ENCODE peak calls at places on chromosomes 13 and 19, in five cellular contexts. Q is GM12878, K is K562, X is GM23338, R is HepG2. E is an unnamed sample.

GRCh38 chr19:2546128-2547032 is 70.5 kb downstream of the GADD45B start:
- DNase-seq in Q (no peak), K (peak; percentile 33), X (peak; percentile 81), R (peak; percentile 88), E (no peak)

GRCh38 chr13:92197669-92198068 is 799.2 kb downstream of the GPC5 start:
- DNase-seq in Q (no peak), R (no peak), K (no peak), X (no peak), E (no peak)

GRCh38 chr13:75357576-75358295 is 124.2 kb downstream of the TBC1D4 start:
- DNase-seq in X (peak; percentile 83), K (peak; percentile 55), Q (no peak), R (peak; percentile 69), E (peak; percentile 69)

GRCh38 chr13:50131998-50132936 is 117.0 kb downstream of the KCNRG start:
- DNase-seq in Q (no peak), R (no peak), X (peak; percentile 78), K (no peak), E (no peak)

GRCh38 chr19:37304190-37304883 is 66.6 kb upstream of the ZNF527 start:
- DNase-seq in K (peak; percentile 21), R (no peak), X (no peak), Q (no peak), E (no peak)

GRCh38 chr13:99894105-99894504 is 77.5 kb downstream of the ZIC5 start:
- DNase-seq in K (no peak), R (no peak), Q (no peak), X (no peak), E (no peak)

GRCh38 chr13:42110410-42111155 is 62.1 kb downstream of the DGKH start:
- DNase-seq in X (peak; percentile 62), Q (peak; percentile 68), K (peak; percentile 24), R (peak; percentile 54), E (peak; percentile 63)

GRCh38 chr13:72437458-72437857 is 290.0 kb downstream of the MZT1 start:
- DNase-seq in X (no peak), R (no peak), Q (no peak), K (no peak), E (no peak)

GRCh38 chr13:98419786-98420559 is 156.9 kb downstream of the STK24 start:
- DNase-seq in K (no peak), R (no peak), X (no peak), Q (no peak), E (no peak)

GRCh38 chr13:33205804-33206221 is 79.7 kb downstream of the STARD13 start:
- DNase-seq in Q (no peak), X (peak; percentile 32), K (no peak), R (no peak), E (no peak)

GRCh38 chr19:34985249-34986022 is 14.7 kb upstream of the GRAMD1A start:
- DNase-seq in X (peak; percentile 74), K (no peak), R (no peak), Q (no peak), E (no peak)

GRCh38 chr19:33296473-33297060 is 5.8 kb downstream of the CEBPA start:
- DNase-seq in K (no peak), Q (no peak), X (no peak), R (no peak), E (no peak)

GRCh38 chr19:47514151-47514868 is 553 bp downstream of the NAPA start:
- DNase-seq in Q (no peak), X (no peak), R (no peak), K (peak; percentile 49), E (no peak)

GRCh38 chr19:30498707-30499106 is 126.5 kb downstream of the ZNF536 start:
- DNase-seq in Q (no peak), X (peak; percentile 78), R (no peak), K (peak; percentile 26), E (no peak)

GRCh38 chr13:52061587-52061986 is 37.1 kb downstream of the UTP14C start:
- DNase-seq in Q (no peak), X (no peak), R (no peak), K (no peak), E (no peak)

GRCh38 chr13:107422421-107422820 is 792.9 kb downstream of the LIG4 start:
- DNase-seq in K (no peak), Q (no peak), R (no peak), X (no peak), E (no peak)

GRCh38 chr13:107421951-107422350 is 793.4 kb downstream of the LIG4 start:
- DNase-seq in X (no peak), K (no peak), R (no peak), Q (no peak), E (no peak)

GRCh38 chr13:107427531-107427930 is 787.8 kb downstream of the LIG4 start:
- DNase-seq in K (no peak), Q (no peak), X (no peak), R (no peak), E (no peak)
- TF ChIP-seq JUNB in K (no peak), Q (no peak), X (no peak), R (no peak), E (no peak)

DNA sequence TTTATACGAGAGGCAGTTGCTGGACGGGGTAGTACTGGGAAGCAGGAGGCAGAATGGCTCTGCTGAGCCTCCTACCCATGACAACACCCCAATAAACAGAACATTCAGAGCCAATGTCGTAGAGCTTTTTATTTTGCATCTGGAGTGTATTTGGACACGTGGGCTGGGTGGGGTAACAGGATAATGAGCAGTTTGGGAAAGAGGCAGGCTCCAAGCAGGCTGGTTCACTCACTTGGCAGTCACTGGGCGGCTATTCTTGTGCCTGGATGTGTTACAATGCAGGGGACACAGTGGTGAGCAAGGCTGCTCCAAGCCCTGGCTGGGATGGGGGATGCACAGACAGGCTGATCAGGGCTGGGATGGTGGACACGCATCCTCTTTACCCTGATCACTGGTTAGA is 9.5 kb downstream of the ACTMAP start:
- DNase-seq in X (no peak), Q (no peak), R (no peak), K (no peak), E (no peak)
- TF ChIP-seq JUNB in X (no peak), Q (no peak), R (no peak), K (no peak), E (no peak)

GRCh38 chr19:10680545-10681135 is 20.6 kb upstream of the QTRT1 start:
- DNase-seq in R (no peak), X (no peak), Q (no peak), K (no peak), E (no peak)
- TF ChIP-seq JUNB in R (no peak), X (no peak), Q (no peak), K (no peak), E (no peak)

GRCh38 chr19:17775245-17775927 is 19.6 kb upstream of the B3GNT3 start:
- DNase-seq in K (peak; percentile 71), R (peak; percentile 64), Q (no peak), X (peak; percentile 85), E (peak; percentile 53)

GRCh38 chr19:17770613-17771012 is 19.3 kb downstream of the FCHO1 start:
- DNase-seq in Q (no peak), K (no peak), X (no peak), R (no peak), E (no peak)

GRCh38 chr19:17775991-17776803 is 18.7 kb upstream of the B3GNT3 start:
- DNase-seq in X (no peak), R (no peak), Q (peak; percentile 80), K (no peak), E (no peak)

GRCh38 chr19:17767559-17767958 is 16.3 kb downstream of the FCHO1 start:
- DNase-seq in K (no peak), R (no peak), Q (no peak), X (no peak), E (no peak)

DNA sequence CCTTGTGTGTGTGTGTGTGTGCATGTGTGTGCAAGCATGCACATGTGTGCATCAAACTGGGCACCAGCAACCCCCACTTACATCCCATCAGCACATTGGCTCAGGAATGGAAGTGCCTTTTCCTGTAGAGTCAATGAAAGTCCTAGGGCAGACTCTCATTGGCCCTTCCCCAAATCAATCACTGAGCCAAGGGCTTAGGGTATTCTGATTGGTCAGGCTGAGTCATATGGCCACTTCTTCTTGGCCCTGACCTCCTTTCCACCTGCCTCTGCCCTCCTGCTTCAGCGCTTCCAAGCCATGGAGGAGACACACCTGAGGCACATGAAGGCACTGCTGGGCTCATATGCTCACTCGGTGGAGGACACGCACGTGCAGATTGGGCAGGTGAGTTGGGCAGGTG is 20.9 kb downstream of the FCHO1 start:
- DNase-seq in K (no peak), Q (no peak), X (peak; percentile 52), R (no peak), E (peak; percentile 69)
- TF ChIP-seq JUNB in K (no peak), Q (no peak), X (no peak), R (no peak), E (no peak)

GRCh38 chr13:45454204-45454603 is 10.5 kb upstream of the COG3 start:
- DNase-seq in R (no peak), K (no peak), Q (no peak), X (no peak), E (no peak)
- TF ChIP-seq JUNB in R (no peak), K (no peak), Q (no peak), X (no peak), E (no peak)

GRCh38 chr13:74062933-74063332 is 71.3 kb downstream of the KLF12 start:
- DNase-seq in R (no peak), K (no peak), Q (peak; percentile 52), X (no peak), E (no peak)

GRCh38 chr13:74061939-74062595 is 72.1 kb downstream of the KLF12 start:
- DNase-seq in Q (peak; percentile 55), X (no peak), R (no peak), K (no peak), E (no peak)

GRCh38 chr13:74052402-74052928 is 81.7 kb downstream of the KLF12 start:
- DNase-seq in X (peak; percentile 51), K (no peak), Q (no peak), R (peak; percentile 13), E (no peak)

GRCh38 chr13:74056829-74057564 is 77.2 kb downstream of the KLF12 start:
- DNase-seq in X (peak; percentile 20), R (no peak), Q (no peak), K (no peak), E (no peak)
- TF ChIP-seq JUNB in X (no peak), R (no peak), Q (no peak), K (no peak), E (no peak)

GRCh38 chr19:41408256-41408655 is 10.6 kb downstream of the BCKDHA start:
- DNase-seq in Q (no peak), R (no peak), X (peak; percentile 57), K (no peak), E (no peak)
- TF ChIP-seq JUNB in Q (no peak), R (no peak), X (no peak), K (no peak), E (no peak)

GRCh38 chr13:63351533-63351932 is 1935.9 kb upstream of the PCDH20 start:
- DNase-seq in Q (no peak), X (no peak), R (no peak), K (no peak), E (no peak)
- TF ChIP-seq JUNB in Q (no peak), X (no peak), R (no peak), K (no peak), E (no peak)